ENCODE peak calls at places on chromosomes 11 and 22, in four cellular contexts. E, Z, D and I are unnamed samples.

GRCh38 chr11:116732740-116733385 is 39.9 kb downstream of the BUD13 start:
- DNase-seq in Z (peak; percentile 55), E (peak; percentile 90), D (peak; percentile 68), I (peak; percentile 41)

GRCh38 chr11:65979261-65979759 is 17.8 kb downstream of the SART1 start:
- DNase-seq in E (no peak), D (no peak), Z (no peak), I (no peak)

GRCh38 chr11:119155733-119156492 is 7.1 kb downstream of the ABCG4 start:
- DNase-seq in D (no peak), Z (no peak), E (peak; percentile 59), I (no peak)

GRCh38 chr11:117819096-117820040 is 5.2 kb downstream of the FXYD2 start:
- DNase-seq in Z (no peak), D (peak; percentile 52), E (peak; percentile 87), I (no peak)

GRCh38 chr11:134144744-134145143 is 75.9 kb downstream of the JAM3 start:
- DNase-seq in Z (no peak), D (no peak), E (no peak), I (no peak)

GRCh38 chr22:49270595-49271368 is 556.9 kb downstream of the BRD1 start:
- DNase-seq in D (no peak), Z (no peak), E (no peak), I (no peak)

GRCh38 chr22:20464096-20464614 is 26.5 kb upstream of the SCARF2 start:
- DNase-seq in E (no peak), D (no peak), Z (no peak), I (peak; percentile 82)

GRCh38 chr11:117876341-117877119 is at the start of gene FXYD6:
- DNase-seq in D (peak; percentile 69), E (peak; percentile 76), Z (no peak), I (peak; percentile 8)

GRCh38 chr22:41197046-41197807 is 7.9 kb upstream of the L3MBTL2 start:
- DNase-seq in D (peak; percentile 86), Z (peak; percentile 84), E (peak; percentile 89), I (peak; percentile 83)

GRCh38 chr22:22015631-22016030 is 33.0 kb upstream of the TOP3B start:
- DNase-seq in E (no peak), D (no peak), Z (no peak), I (no peak)

GRCh38 chr11:123624974-123625373 is 29.4 kb downstream of the SCN3B start:
- DNase-seq in E (no peak), Z (no peak), D (no peak), I (no peak)

GRCh38 chr11:3154001-3154599 is 11.0 kb downstream of the OSBPL5 start:
- DNase-seq in E (no peak), D (no peak), Z (no peak), I (no peak)

GRCh38 chr11:75191330-75191717 is 40.4 kb downstream of the SLCO2B1 start:
- DNase-seq in E (no peak), Z (no peak), D (no peak), I (no peak)

GRCh38 chr11:32079511-32079910 is 11.4 kb upstream of the RCN1 start:
- DNase-seq in Z (no peak), D (no peak), E (no peak), I (no peak)

GRCh38 chr22:39094717-39095389 is 2.2 kb upstream of the APOBEC3H start:
- DNase-seq in D (no peak), Z (no peak), E (no peak), I (peak; percentile 73)
- H3K4me1 ChIP-seq in D (peaks cover 22% of the 10 kb centered on the region), Z (no peaks in the 10 kb centered on the region), E (no peaks in the 10 kb centered on the region), I (peaks cover 99% of the 10 kb centered on the region)

DNA sequence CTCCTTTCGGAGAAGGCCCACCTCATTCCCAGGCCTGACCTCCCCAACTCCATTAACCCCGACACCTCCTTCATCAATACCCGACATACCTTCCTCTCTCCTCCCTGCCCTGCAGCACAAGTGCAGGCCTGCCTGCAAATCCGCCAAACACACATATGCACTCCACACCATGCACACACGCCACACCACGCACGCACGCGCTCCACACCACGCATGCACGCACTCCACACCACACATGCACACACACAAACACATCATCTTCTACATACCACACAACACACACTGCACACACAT is 629.6 kb downstream of the TBC1D22A start:
- DNase-seq in E (no peak), D (no peak), Z (no peak), I (no peak)
- H3K9me3 ChIP-seq in E (peaks cover 99% of the 10 kb centered on the region), D (no peaks in the 10 kb centered on the region), Z (no peaks in the 10 kb centered on the region), I (no peaks in the 10 kb centered on the region)

GRCh38 chr22:45645526-45646414 is 25.9 kb upstream of the ATXN10 start:
- DNase-seq in E (peak; percentile 85), D (peak; percentile 75), Z (peak; percentile 76), I (peak; percentile 73)

GRCh38 chr22:45642966-45643365 is 28.7 kb upstream of the ATXN10 start:
- DNase-seq in D (no peak), E (no peak), Z (no peak), I (no peak)

GRCh38 chr22:45644714-45645113 is 26.9 kb upstream of the ATXN10 start:
- DNase-seq in Z (no peak), E (no peak), D (no peak), I (no peak)

GRCh38 chr22:45647532-45648225 is 24.0 kb upstream of the ATXN10 start:
- DNase-seq in Z (no peak), E (no peak), D (no peak), I (no peak)

GRCh38 chr22:45645150-45645525 is 26.5 kb upstream of the ATXN10 start:
- DNase-seq in E (no peak), Z (no peak), D (no peak), I (no peak)
- H3K4me1 ChIP-seq in E (no peaks in the 10 kb centered on the region), Z (no peaks in the 10 kb centered on the region), D (peaks cover 14% of the 10 kb centered on the region), I (peaks cover 10% of the 10 kb centered on the region)

GRCh38 chr11:34351687-34352469 is 5.9 kb downstream of the ABTB2 start:
- DNase-seq in Z (no peak), E (no peak), D (no peak), I (no peak)

GRCh38 chr11:34348919-34349318 is 8.9 kb downstream of the ABTB2 start:
- DNase-seq in Z (no peak), E (peak; percentile 10), D (no peak), I (no peak)

GRCh38 chr11:34354782-34355181 is 3.0 kb downstream of the ABTB2 start:
- DNase-seq in Z (no peak), E (no peak), D (no peak), I (no peak)

GRCh38 chr11:34349882-34350281 is 7.9 kb downstream of the ABTB2 start:
- DNase-seq in Z (no peak), E (peak; percentile 18), D (no peak), I (no peak)

GRCh38 chr11:34351051-34351450 is 6.8 kb downstream of the ABTB2 start:
- DNase-seq in D (no peak), Z (no peak), E (peak; percentile 2), I (no peak)
- H3K9me3 ChIP-seq in D (no peaks in the 10 kb centered on the region), Z (no peaks in the 10 kb centered on the region), E (no peaks in the 10 kb centered on the region), I (no peaks in the 10 kb centered on the region)